ENCODE peak calls at places on chromosomes 13 and 19, in ten cellular contexts. One of them, this sample, is unnamed. For H3K27me3, the result is how much of the 10 kb centered on the place peaks cover.

GRCh38 chr13:24033527-24034302 is 126.8 kb upstream of the SPATA13 start:
- DNase-seq in GM23338: no peak
- DNase-seq in CD8-positive, alpha-beta T cell: no peak
- DNase-seq in neural progenitor cell: no peak
- DNase-seq in WERI-Rb-1: no peak
- DNase-seq in transverse colon: no peak
- DNase-seq in endodermal cell: no peak
- DNase-seq in psoas muscle: no peak
- DNase-seq in cardiac muscle cell: no peak
- DNase-seq in CD8-positive, alpha-beta memory T cell: no peak
- DNase-seq in this sample: no peak

GRCh38 chr19:10713317-10713716 is 4.6 kb upstream of the DNM2 start:
- DNase-seq in transverse colon: peak
- DNase-seq in cardiac muscle cell: no peak
- DNase-seq in endodermal cell: no peak
- DNase-seq in psoas muscle: no peak
- DNase-seq in CD8-positive, alpha-beta T cell: no peak
- DNase-seq in neural progenitor cell: no peak
- DNase-seq in GM23338: no peak
- DNase-seq in WERI-Rb-1: no peak
- DNase-seq in CD8-positive, alpha-beta memory T cell: no peak
- DNase-seq in this sample: no peak

GRCh38 chr19:45215391-45216191 is 29.6 kb downstream of the EXOC3L2 start:
- DNase-seq in transverse colon: no peak
- DNase-seq in WERI-Rb-1: no peak
- DNase-seq in GM23338: peak
- DNase-seq in endodermal cell: peak
- DNase-seq in CD8-positive, alpha-beta T cell: no peak
- DNase-seq in CD8-positive, alpha-beta memory T cell: no peak
- DNase-seq in neural progenitor cell: peak
- DNase-seq in psoas muscle: no peak
- DNase-seq in cardiac muscle cell: peak
- DNase-seq in this sample: no peak

GRCh38 chr19:10797078-10797477 is 38.9 kb downstream of the TMED1 start:
- DNase-seq in cardiac muscle cell: no peak
- DNase-seq in endodermal cell: no peak
- DNase-seq in CD8-positive, alpha-beta T cell: peak
- DNase-seq in transverse colon: no peak
- DNase-seq in CD8-positive, alpha-beta memory T cell: peak
- DNase-seq in psoas muscle: no peak
- DNase-seq in neural progenitor cell: no peak
- DNase-seq in GM23338: no peak
- DNase-seq in WERI-Rb-1: no peak
- DNase-seq in this sample: no peak

GRCh38 chr13:34412295-34412694 is 529.8 kb upstream of the NBEA start:
- DNase-seq in neural progenitor cell: no peak
- DNase-seq in psoas muscle: no peak
- DNase-seq in WERI-Rb-1: no peak
- DNase-seq in endodermal cell: no peak
- DNase-seq in transverse colon: no peak
- DNase-seq in GM23338: no peak
- DNase-seq in CD8-positive, alpha-beta T cell: no peak
- DNase-seq in cardiac muscle cell: no peak
- DNase-seq in CD8-positive, alpha-beta memory T cell: no peak
- DNase-seq in this sample: no peak

GRCh38 chr13:80338781-80339577 is 1.9 kb downstream of the SPRY2 start:
- DNase-seq in psoas muscle: peak
- DNase-seq in cardiac muscle cell: peak
- DNase-seq in neural progenitor cell: peak
- DNase-seq in CD8-positive, alpha-beta T cell: peak
- DNase-seq in transverse colon: peak
- DNase-seq in CD8-positive, alpha-beta memory T cell: no peak
- DNase-seq in GM23338: peak
- DNase-seq in WERI-Rb-1: peak
- DNase-seq in endodermal cell: peak
- DNase-seq in this sample: no peak

GRCh38 chr19:16113727-16114126 is 2.0 kb downstream of the RAB8A start:
- DNase-seq in endodermal cell: no peak
- DNase-seq in CD8-positive, alpha-beta memory T cell: no peak
- DNase-seq in transverse colon: no peak
- DNase-seq in psoas muscle: no peak
- DNase-seq in WERI-Rb-1: no peak
- DNase-seq in GM23338: no peak
- DNase-seq in CD8-positive, alpha-beta T cell: no peak
- DNase-seq in cardiac muscle cell: no peak
- DNase-seq in neural progenitor cell: no peak
- DNase-seq in this sample: no peak

GRCh38 chr19:2252481-2253105 is 3.5 kb downstream of the AMH start:
- DNase-seq in CD8-positive, alpha-beta memory T cell: no peak
- DNase-seq in endodermal cell: no peak
- DNase-seq in CD8-positive, alpha-beta T cell: no peak
- DNase-seq in WERI-Rb-1: no peak
- DNase-seq in transverse colon: no peak
- DNase-seq in psoas muscle: no peak
- DNase-seq in GM23338: peak
- DNase-seq in neural progenitor cell: peak
- DNase-seq in cardiac muscle cell: no peak
- DNase-seq in this sample: no peak

GRCh38 chr19:52188822-52189744 is 769 bp upstream of the PPP2R1A start:
- DNase-seq in transverse colon: no peak
- DNase-seq in neural progenitor cell: no peak
- DNase-seq in CD8-positive, alpha-beta memory T cell: no peak
- DNase-seq in psoas muscle: peak
- DNase-seq in cardiac muscle cell: peak
- DNase-seq in GM23338: peak
- DNase-seq in CD8-positive, alpha-beta T cell: no peak
- DNase-seq in WERI-Rb-1: no peak
- DNase-seq in endodermal cell: no peak
- DNase-seq in this sample: no peak

GRCh38 chr13:33560722-33561121 is 257.2 kb upstream of the RFC3 start:
- DNase-seq in psoas muscle: no peak
- DNase-seq in CD8-positive, alpha-beta T cell: no peak
- DNase-seq in neural progenitor cell: no peak
- DNase-seq in cardiac muscle cell: no peak
- DNase-seq in endodermal cell: no peak
- DNase-seq in GM23338: no peak
- DNase-seq in WERI-Rb-1: no peak
- DNase-seq in transverse colon: no peak
- DNase-seq in CD8-positive, alpha-beta memory T cell: no peak
- DNase-seq in this sample: no peak

GRCh38 chr19:53883231-53883661 is 1.2 kb downstream of the PRKCG start:
- DNase-seq in GM23338: peak
- DNase-seq in WERI-Rb-1: no peak
- DNase-seq in psoas muscle: peak
- DNase-seq in CD8-positive, alpha-beta memory T cell: peak
- DNase-seq in transverse colon: no peak
- DNase-seq in cardiac muscle cell: no peak
- DNase-seq in CD8-positive, alpha-beta T cell: no peak
- DNase-seq in neural progenitor cell: peak
- DNase-seq in endodermal cell: peak
- DNase-seq in this sample: no peak

GRCh38 chr19:13150919-13151604 is 851 bp downstream of the IER2 start:
- DNase-seq in GM23338: no peak
- DNase-seq in neural progenitor cell: peak
- DNase-seq in cardiac muscle cell: peak
- DNase-seq in CD8-positive, alpha-beta T cell: no peak
- DNase-seq in endodermal cell: no peak
- DNase-seq in transverse colon: no peak
- DNase-seq in WERI-Rb-1: no peak
- DNase-seq in CD8-positive, alpha-beta memory T cell: peak
- DNase-seq in psoas muscle: no peak
- DNase-seq in this sample: no peak

GRCh38 chr19:46731007-46731501 is 14.1 kb upstream of the PRKD2 start:
- DNase-seq in GM23338: no peak
- DNase-seq in cardiac muscle cell: no peak
- DNase-seq in WERI-Rb-1: no peak
- DNase-seq in endodermal cell: no peak
- DNase-seq in CD8-positive, alpha-beta memory T cell: no peak
- DNase-seq in CD8-positive, alpha-beta T cell: no peak
- DNase-seq in psoas muscle: peak
- DNase-seq in neural progenitor cell: no peak
- DNase-seq in transverse colon: no peak
- DNase-seq in this sample: no peak

GRCh38 chr13:29654807-29655547 is 59.5 kb upstream of the SLC7A1 start:
- DNase-seq in cardiac muscle cell: no peak
- DNase-seq in CD8-positive, alpha-beta T cell: no peak
- DNase-seq in endodermal cell: no peak
- DNase-seq in CD8-positive, alpha-beta memory T cell: no peak
- DNase-seq in neural progenitor cell: no peak
- DNase-seq in transverse colon: no peak
- DNase-seq in GM23338: no peak
- DNase-seq in WERI-Rb-1: no peak
- DNase-seq in psoas muscle: no peak
- DNase-seq in this sample: no peak

DNA sequence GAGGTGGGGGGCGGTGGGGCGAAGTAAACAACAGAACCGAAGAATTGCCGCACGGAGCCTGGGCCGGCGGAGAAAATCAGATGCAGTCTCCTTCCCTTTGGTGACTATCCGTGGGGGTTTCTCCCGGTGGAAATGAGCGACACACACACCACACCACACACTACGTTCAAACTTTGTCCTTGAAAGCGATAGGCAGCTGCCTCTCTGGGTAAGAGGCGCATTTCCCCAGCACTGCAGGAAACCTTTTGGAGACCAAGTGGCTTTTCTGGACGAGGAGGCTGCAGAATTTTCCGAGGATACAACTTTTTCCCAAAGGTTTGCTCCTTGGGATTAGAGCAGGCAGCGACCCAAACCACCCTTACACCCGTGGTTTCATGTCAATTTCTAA is 38.1 kb upstream of the FLT1 start:
- DNase-seq in transverse colon: no peak
- DNase-seq in cardiac muscle cell: no peak
- DNase-seq in GM23338: peak
- DNase-seq in endodermal cell: no peak
- DNase-seq in psoas muscle: no peak
- DNase-seq in CD8-positive, alpha-beta memory T cell: no peak
- DNase-seq in CD8-positive, alpha-beta T cell: no peak
- DNase-seq in neural progenitor cell: no peak
- DNase-seq in WERI-Rb-1: no peak
- DNase-seq in this sample: no peak
- H3K27me3 ChIP-seq in transverse colon: half or more
- H3K27me3 ChIP-seq in cardiac muscle cell: under half
- H3K27me3 ChIP-seq in GM23338: under half
- H3K27me3 ChIP-seq in endodermal cell: under half
- H3K27me3 ChIP-seq in psoas muscle: half or more
- H3K27me3 ChIP-seq in CD8-positive, alpha-beta memory T cell: under half
- H3K27me3 ChIP-seq in CD8-positive, alpha-beta T cell: under half
- H3K27me3 ChIP-seq in neural progenitor cell: half or more
- H3K27me3 ChIP-seq in WERI-Rb-1: under half
- H3K27me3 ChIP-seq in this sample: under half

GRCh38 chr13:112144616-112145220 is 77.8 kb downstream of the SOX1 start:
- DNase-seq in WERI-Rb-1: peak
- DNase-seq in CD8-positive, alpha-beta memory T cell: no peak
- DNase-seq in endodermal cell: peak
- DNase-seq in neural progenitor cell: no peak
- DNase-seq in transverse colon: no peak
- DNase-seq in psoas muscle: no peak
- DNase-seq in GM23338: no peak
- DNase-seq in CD8-positive, alpha-beta T cell: no peak
- DNase-seq in cardiac muscle cell: no peak
- DNase-seq in this sample: no peak
- H3K27me3 ChIP-seq in WERI-Rb-1: half or more
- H3K27me3 ChIP-seq in CD8-positive, alpha-beta memory T cell: under half
- H3K27me3 ChIP-seq in endodermal cell: under half
- H3K27me3 ChIP-seq in neural progenitor cell: under half
- H3K27me3 ChIP-seq in transverse colon: under half
- H3K27me3 ChIP-seq in psoas muscle: under half
- H3K27me3 ChIP-seq in GM23338: under half
- H3K27me3 ChIP-seq in CD8-positive, alpha-beta T cell: under half
- H3K27me3 ChIP-seq in cardiac muscle cell: under half
- H3K27me3 ChIP-seq in this sample: under half

DNA sequence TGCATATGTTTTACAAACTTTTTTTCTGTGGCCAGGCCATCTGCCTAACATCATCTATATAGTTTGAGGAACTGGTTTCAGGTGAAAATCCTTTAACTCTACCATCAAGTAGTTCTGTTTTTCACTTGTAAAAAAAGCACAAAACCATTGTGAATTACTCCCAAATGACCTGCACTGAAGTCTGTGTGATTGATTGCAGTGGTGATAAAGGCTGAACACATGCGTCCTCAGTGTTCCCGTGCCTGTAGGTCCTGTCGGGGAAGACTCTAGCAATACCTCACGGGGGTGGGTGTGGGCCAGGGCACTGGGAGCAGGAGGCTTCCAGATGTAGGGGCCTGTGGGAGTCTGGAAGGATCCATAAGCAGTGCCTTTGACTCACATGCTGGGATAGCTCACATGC is 24.7 kb downstream of the MPHOSPH8 start:
- DNase-seq in psoas muscle: no peak
- DNase-seq in cardiac muscle cell: no peak
- DNase-seq in transverse colon: no peak
- DNase-seq in CD8-positive, alpha-beta T cell: no peak
- DNase-seq in endodermal cell: no peak
- DNase-seq in neural progenitor cell: no peak
- DNase-seq in WERI-Rb-1: no peak
- DNase-seq in CD8-positive, alpha-beta memory T cell: no peak
- DNase-seq in GM23338: no peak
- DNase-seq in this sample: no peak
- H3K27me3 ChIP-seq in psoas muscle: under half
- H3K27me3 ChIP-seq in cardiac muscle cell: under half
- H3K27me3 ChIP-seq in transverse colon: under half
- H3K27me3 ChIP-seq in CD8-positive, alpha-beta T cell: under half
- H3K27me3 ChIP-seq in endodermal cell: under half
- H3K27me3 ChIP-seq in neural progenitor cell: under half
- H3K27me3 ChIP-seq in WERI-Rb-1: under half
- H3K27me3 ChIP-seq in CD8-positive, alpha-beta memory T cell: under half
- H3K27me3 ChIP-seq in GM23338: under half
- H3K27me3 ChIP-seq in this sample: under half

GRCh38 chr19:41705393-41706174 is 2.8 kb upstream of the CEACAM5 start:
- DNase-seq in neural progenitor cell: peak
- DNase-seq in transverse colon: peak
- DNase-seq in CD8-positive, alpha-beta memory T cell: no peak
- DNase-seq in CD8-positive, alpha-beta T cell: peak
- DNase-seq in endodermal cell: peak
- DNase-seq in psoas muscle: no peak
- DNase-seq in WERI-Rb-1: no peak
- DNase-seq in GM23338: peak
- DNase-seq in cardiac muscle cell: no peak
- DNase-seq in this sample: no peak
- H3K27me3 ChIP-seq in neural progenitor cell: under half
- H3K27me3 ChIP-seq in transverse colon: under half
- H3K27me3 ChIP-seq in CD8-positive, alpha-beta memory T cell: under half
- H3K27me3 ChIP-seq in CD8-positive, alpha-beta T cell: under half
- H3K27me3 ChIP-seq in endodermal cell: under half
- H3K27me3 ChIP-seq in psoas muscle: under half
- H3K27me3 ChIP-seq in WERI-Rb-1: half or more
- H3K27me3 ChIP-seq in GM23338: under half
- H3K27me3 ChIP-seq in cardiac muscle cell: under half
- H3K27me3 ChIP-seq in this sample: half or more

GRCh38 chr19:8336072-8336569 is 6.9 kb downstream of the KANK3 start:
- DNase-seq in neural progenitor cell: peak
- DNase-seq in GM23338: peak
- DNase-seq in CD8-positive, alpha-beta memory T cell: no peak
- DNase-seq in cardiac muscle cell: no peak
- DNase-seq in psoas muscle: peak
- DNase-seq in endodermal cell: peak
- DNase-seq in CD8-positive, alpha-beta T cell: no peak
- DNase-seq in transverse colon: no peak
- DNase-seq in WERI-Rb-1: no peak
- DNase-seq in this sample: no peak
- H3K27me3 ChIP-seq in neural progenitor cell: half or more
- H3K27me3 ChIP-seq in GM23338: under half
- H3K27me3 ChIP-seq in CD8-positive, alpha-beta memory T cell: under half
- H3K27me3 ChIP-seq in cardiac muscle cell: half or more
- H3K27me3 ChIP-seq in psoas muscle: half or more
- H3K27me3 ChIP-seq in endodermal cell: half or more
- H3K27me3 ChIP-seq in CD8-positive, alpha-beta T cell: under half
- H3K27me3 ChIP-seq in transverse colon: half or more
- H3K27me3 ChIP-seq in WERI-Rb-1: under half
- H3K27me3 ChIP-seq in this sample: under half